ENCODE peak calls at places on chromosomes 7 and 10, in eight cellular contexts. W, N, K, T, M, H, B and O are unnamed samples.

GRCh38 chr10:9260690-9261089 is 1206.2 kb downstream of the GATA3 start:
- DNase-seq in N (no peak), K (no peak), M (no peak), W (no peak), T (no peak), B (no peak), H (no peak), O (no peak)

GRCh38 chr10:18918545-18918944 is 130.1 kb upstream of the MALRD1 start:
- DNase-seq in K (no peak), H (no peak), M (no peak), N (no peak), W (peak; percentile 98), B (no peak), T (peak; percentile 90), O (no peak)

GRCh38 chr10:12513003-12513365 is 163.6 kb downstream of the CAMK1D start:
- DNase-seq in B (no peak), T (no peak), W (no peak), H (no peak), M (no peak), K (no peak), N (no peak), O (no peak)

GRCh38 chr10:119724630-119725549 is 960 bp upstream of the INPP5F start:
- DNase-seq in B (no peak), H (no peak), K (no peak), W (peak; percentile 40), M (no peak), T (peak; percentile 36), N (peak; percentile 23), O (no peak)

GRCh38 chr7:127845497-127846214 is 185.6 kb downstream of the LRRC4 start:
- DNase-seq in N (no peak), T (no peak), B (no peak), K (no peak), H (no peak), W (no peak), M (no peak), O (no peak)

GRCh38 chr10:133378251-133379096 is 588 bp upstream of the PAOX start:
- DNase-seq in T (peak; percentile 31), K (no peak), M (no peak), B (no peak), N (peak; percentile 74), W (peak; percentile 32), H (peak; percentile 53), O (peak; percentile 46)

GRCh38 chr7:133602291-133602690 is 349.4 kb downstream of the EXOC4 start:
- DNase-seq in H (no peak), W (peak; percentile 69), B (no peak), N (no peak), M (no peak), T (peak; percentile 50), K (no peak), O (no peak)

GRCh38 chr7:80491462-80491861 is 20.4 kb downstream of the GNAT3 start:
- DNase-seq in B (no peak), H (no peak), N (no peak), M (no peak), K (no peak), T (no peak), W (no peak), O (no peak)

GRCh38 chr7:122412886-122413285 is 108.3 kb upstream of the FEZF1 start:
- DNase-seq in H (no peak), K (no peak), N (no peak), M (no peak), B (no peak), T (peak; percentile 93), W (peak; percentile 7), O (no peak)

GRCh38 chr10:132850246-132850645 is 64.3 kb upstream of the NKX6-2 start:
- DNase-seq in W (no peak), M (peak; percentile 5), T (no peak), N (no peak), K (no peak), H (no peak), B (no peak), O (no peak)

GRCh38 chr7:23105086-23105643 is 420 bp upstream of the KLHL7 start:
- DNase-seq in T (no peak), K (no peak), M (no peak), B (no peak), N (no peak), W (no peak), H (no peak), O (no peak)

GRCh38 chr10:9853405-9854010 is 1164.2 kb upstream of the CELF2 start:
- DNase-seq in N (no peak), H (no peak), B (no peak), K (no peak), W (no peak), T (no peak), M (no peak), O (no peak)

GRCh38 chr10:29160110-29160669 is 128.7 kb upstream of the LYZL1 start:
- DNase-seq in T (peak; percentile 69), N (no peak), M (no peak), K (no peak), H (no peak), B (peak; percentile 77), W (peak; percentile 89), O (no peak)

GRCh38 chr7:50141854-50142253 is 48.8 kb upstream of the ZPBP start:
- DNase-seq in N (no peak), M (no peak), H (no peak), W (no peak), T (no peak), K (no peak), B (peak; percentile 3), O (no peak)

GRCh38 chr7:3439333-3440030 is 138.4 kb downstream of the SDK1 start:
- DNase-seq in B (no peak), T (peak; percentile 99), N (no peak), H (no peak), W (peak; percentile 99), M (no peak), K (peak; percentile 69), O (no peak)

GRCh38 chr10:13708256-13708990 is 121.7 kb downstream of the PRPF18 start:
- DNase-seq in H (no peak), N (no peak), M (no peak), B (no peak), T (no peak), K (no peak), W (no peak), O (no peak)

GRCh38 chr7:20183086-20183485 is 34.1 kb downstream of the MACC1 start:
- DNase-seq in N (no peak), K (no peak), H (no peak), B (no peak), M (no peak), T (no peak), W (no peak), O (no peak)

GRCh38 chr7:17142831-17143541 is 155.5 kb upstream of the AHR start:
- DNase-seq in N (no peak), W (peak; percentile 33), H (no peak), K (no peak), B (no peak), T (peak; percentile 45), M (no peak), O (no peak)

GRCh38 chr10:96374639-96374984 is 15.8 kb upstream of the OPALIN start:
- DNase-seq in H (peak; percentile 9), K (no peak), W (no peak), T (no peak), N (peak; percentile 36), B (no peak), M (no peak), O (peak; percentile 22)

GRCh38 chr10:43042503-43043341 is 34.1 kb upstream of the RET start:
- DNase-seq in H (no peak), W (no peak), B (no peak), K (no peak), T (no peak), N (no peak), M (no peak), O (peak; percentile 1)
- TF ChIP-seq CTCF in H (no peak), W (no peak), B (peak; percentile 13), K (no peak), T (no peak), N (no peak), M (peak; percentile 9), O (no peak)

GRCh38 chr10:92845926-92846325 is 2.4 kb upstream of the EXOC6 start:
- DNase-seq in W (no peak), H (no peak), T (no peak), M (no peak), K (no peak), N (no peak), B (no peak), O (no peak)

GRCh38 chr10:92847185-92847864 is 995 bp upstream of the EXOC6 start:
- DNase-seq in M (no peak), H (no peak), B (no peak), N (no peak), T (no peak), W (peak; percentile 18), K (no peak), O (no peak)

GRCh38 chr10:92846819-92847184 is 1.5 kb upstream of the EXOC6 start:
- DNase-seq in W (peak; percentile 43), M (no peak), N (no peak), B (no peak), H (no peak), K (no peak), T (no peak), O (no peak)

GRCh38 chr10:92848037-92848440 is 281 bp upstream of the EXOC6 start:
- DNase-seq in T (no peak), H (no peak), K (no peak), N (peak; percentile 82), W (no peak), B (no peak), M (no peak), O (no peak)

GRCh38 chr10:92844746-92845145 is 3.6 kb upstream of the EXOC6 start:
- DNase-seq in B (no peak), M (no peak), N (no peak), T (no peak), K (no peak), H (no peak), W (peak; percentile 25), O (no peak)
- TF ChIP-seq CTCF in B (peak; percentile 10), M (peak; percentile 38), N (no peak), T (no peak), K (peak; percentile 13), H (no peak), W (no peak), O (no peak)

GRCh38 chr10:20976390-20976789 is 79.3 kb upstream of the NEBL start:
- DNase-seq in T (no peak), N (no peak), W (no peak), B (no peak), M (no peak), H (no peak), K (no peak), O (no peak)
- TF ChIP-seq CTCF in T (no peak), N (no peak), W (no peak), B (no peak), M (no peak), H (no peak), K (no peak), O (no peak)

GRCh38 chr7:47337531-47337930 is 244.4 kb downstream of the TNS3 start:
- DNase-seq in M (no peak), B (no peak), T (no peak), H (no peak), N (no peak), K (no peak), W (no peak), O (no peak)
- TF ChIP-seq CTCF in M (no peak), B (no peak), T (no peak), H (no peak), N (no peak), K (no peak), W (no peak), O (no peak)

DNA sequence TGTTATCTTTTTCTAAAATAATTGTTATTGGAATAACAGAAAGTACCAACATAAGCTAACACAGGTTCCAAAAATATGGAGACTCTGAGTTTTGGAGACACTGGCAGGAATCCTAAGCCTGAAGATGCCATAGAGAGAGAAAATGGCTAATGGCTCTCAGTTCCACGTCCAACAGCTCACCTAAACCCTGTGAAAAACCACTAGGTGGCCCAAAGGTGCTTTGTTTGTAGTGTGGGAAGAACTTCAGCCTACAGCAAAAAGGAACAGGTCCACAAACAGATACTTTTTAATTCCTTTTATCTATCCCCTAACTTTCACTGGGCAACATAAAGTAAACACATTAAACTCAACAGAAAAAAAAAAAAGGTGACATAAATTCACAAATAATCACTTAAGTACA is 272.3 kb downstream of the SEMA3D start:
- DNase-seq in K (no peak), T (no peak), B (peak; percentile 10), H (no peak), M (no peak), W (no peak), N (no peak), O (no peak)
- TF ChIP-seq CTCF in K (peak; percentile 50), T (no peak), B (peak; percentile 38), H (no peak), M (no peak), W (no peak), N (no peak), O (no peak)